ENCODE peak calls at places on chromosomes 6 and 20, in four cellular contexts. One of them, this sample, is unnamed.

GRCh38 chr6:15985354-15985995 is 143.4 kb upstream of the MYLIP start:
- DNase-seq in IMR-90: no peak
- DNase-seq in K562: no peak
- DNase-seq in GM12878: no peak
- DNase-seq in this sample: no peak

GRCh38 chr20:33883164-33883563 is 72.0 kb downstream of the CHMP4B start:
- DNase-seq in IMR-90: no peak
- DNase-seq in K562: no peak
- DNase-seq in GM12878: peak
- DNase-seq in this sample: no peak

GRCh38 chr6:3873051-3873450 is 23.9 kb downstream of the FAM50B start:
- DNase-seq in IMR-90: no peak
- DNase-seq in K562: no peak
- DNase-seq in GM12878: no peak
- DNase-seq in this sample: no peak

GRCh38 chr20:22449115-22449973 is 135.0 kb downstream of the FOXA2 start:
- DNase-seq in IMR-90: no peak
- DNase-seq in K562: no peak
- DNase-seq in GM12878: no peak
- DNase-seq in this sample: no peak

GRCh38 chr6:30101423-30101938 is 11.4 kb downstream of the TRIM31 start:
- DNase-seq in IMR-90: no peak
- DNase-seq in K562: no peak
- DNase-seq in GM12878: no peak
- DNase-seq in this sample: no peak

GRCh38 chr6:147666254-147666653 is 157.8 kb downstream of the SAMD5 start:
- DNase-seq in IMR-90: no peak
- DNase-seq in K562: no peak
- DNase-seq in GM12878: no peak
- DNase-seq in this sample: no peak

GRCh38 chr20:4805663-4806449 is 84.1 kb downstream of the PRND start:
- DNase-seq in IMR-90: no peak
- DNase-seq in K562: no peak
- DNase-seq in GM12878: no peak
- DNase-seq in this sample: no peak

GRCh38 chr6:134683783-134684765 is 265.8 kb downstream of the ALDH8A1 start:
- DNase-seq in IMR-90: peak
- DNase-seq in K562: no peak
- DNase-seq in GM12878: no peak
- DNase-seq in this sample: no peak

GRCh38 chr6:156833755-156834154 is 56.6 kb downstream of the ARID1B start:
- DNase-seq in IMR-90: no peak
- DNase-seq in K562: no peak
- DNase-seq in GM12878: no peak
- DNase-seq in this sample: no peak

GRCh38 chr6:26125015-26125690 is 37.9 kb downstream of the HFE start:
- DNase-seq in IMR-90: no peak
- DNase-seq in K562: peak
- DNase-seq in GM12878: no peak
- DNase-seq in this sample: no peak

GRCh38 chr20:34637245-34638185 is 39.4 kb downstream of the PIGU start:
- DNase-seq in IMR-90: peak
- DNase-seq in K562: no peak
- DNase-seq in GM12878: no peak
- DNase-seq in this sample: peak

GRCh38 chr6:4999586-4999985 is 4.3 kb downstream of the RPP40 start:
- DNase-seq in IMR-90: no peak
- DNase-seq in K562: no peak
- DNase-seq in GM12878: no peak
- DNase-seq in this sample: no peak

GRCh38 chr6:5003604-5004372 is at the start of gene RPP40:
- DNase-seq in IMR-90: peak
- DNase-seq in K562: peak
- DNase-seq in GM12878: peak
- DNase-seq in this sample: peak

GRCh38 chr6:4994741-4995140 is 9.1 kb downstream of the RPP40 start:
- DNase-seq in IMR-90: no peak
- DNase-seq in K562: no peak
- DNase-seq in GM12878: no peak
- DNase-seq in this sample: no peak

GRCh38 chr6:4997862-4998261 is 6.0 kb downstream of the RPP40 start:
- DNase-seq in IMR-90: no peak
- DNase-seq in K562: no peak
- DNase-seq in GM12878: no peak
- DNase-seq in this sample: no peak
- TF ChIP-seq ELK1 in IMR-90: no peak
- TF ChIP-seq ELK1 in K562: no peak
- TF ChIP-seq ELK1 in GM12878: no peak
- TF ChIP-seq ELK1 in this sample: no peak

GRCh38 chr20:6802227-6802626 is 34.7 kb downstream of the BMP2 start:
- DNase-seq in IMR-90: no peak
- DNase-seq in K562: no peak
- DNase-seq in GM12878: no peak
- DNase-seq in this sample: no peak
- TF ChIP-seq ELK1 in IMR-90: no peak
- TF ChIP-seq ELK1 in K562: no peak
- TF ChIP-seq ELK1 in GM12878: no peak
- TF ChIP-seq ELK1 in this sample: no peak

GRCh38 chr20:2249935-2250334 is 45.9 kb upstream of the TGM3 start:
- DNase-seq in IMR-90: no peak
- DNase-seq in K562: no peak
- DNase-seq in GM12878: no peak
- DNase-seq in this sample: no peak
- TF ChIP-seq ELK1 in IMR-90: no peak
- TF ChIP-seq ELK1 in K562: no peak
- TF ChIP-seq ELK1 in GM12878: no peak
- TF ChIP-seq ELK1 in this sample: no peak

DNA sequence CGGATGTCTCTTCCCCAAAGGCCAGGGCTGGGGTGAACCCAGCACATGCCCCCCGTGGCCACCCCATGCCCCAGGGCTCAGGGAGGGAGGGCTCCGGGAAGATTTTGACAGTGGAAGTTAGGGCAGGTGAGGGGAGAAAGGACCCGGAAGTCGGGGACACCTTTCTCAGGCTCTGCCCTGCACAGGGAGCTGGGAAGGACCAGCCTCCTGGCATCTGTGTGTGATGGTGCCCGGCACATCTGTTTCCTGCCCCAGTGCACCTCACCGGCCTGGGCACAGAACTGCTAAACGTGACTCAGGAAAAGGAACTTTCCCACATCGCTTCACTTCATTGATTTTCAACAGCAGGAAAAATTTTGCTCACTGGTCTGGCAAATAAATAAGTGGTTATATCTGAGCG is 141.1 kb upstream of the AFDN start:
- DNase-seq in IMR-90: no peak
- DNase-seq in K562: no peak
- DNase-seq in GM12878: no peak
- DNase-seq in this sample: no peak
- TF ChIP-seq ELK1 in IMR-90: no peak
- TF ChIP-seq ELK1 in K562: no peak
- TF ChIP-seq ELK1 in GM12878: no peak
- TF ChIP-seq ELK1 in this sample: no peak

GRCh38 chr6:153090241-153090930 is 40.7 kb downstream of the RGS17 start:
- DNase-seq in IMR-90: peak
- DNase-seq in K562: no peak
- DNase-seq in GM12878: no peak
- DNase-seq in this sample: peak

GRCh38 chr6:153096792-153097191 is 34.3 kb downstream of the RGS17 start:
- DNase-seq in IMR-90: no peak
- DNase-seq in K562: no peak
- DNase-seq in GM12878: no peak
- DNase-seq in this sample: no peak

GRCh38 chr6:153096031-153096430 is 35.1 kb downstream of the RGS17 start:
- DNase-seq in IMR-90: no peak
- DNase-seq in K562: no peak
- DNase-seq in GM12878: no peak
- DNase-seq in this sample: no peak

GRCh38 chr6:153088796-153089195 is 42.3 kb downstream of the RGS17 start:
- DNase-seq in IMR-90: peak
- DNase-seq in K562: no peak
- DNase-seq in GM12878: no peak
- DNase-seq in this sample: no peak

DNA sequence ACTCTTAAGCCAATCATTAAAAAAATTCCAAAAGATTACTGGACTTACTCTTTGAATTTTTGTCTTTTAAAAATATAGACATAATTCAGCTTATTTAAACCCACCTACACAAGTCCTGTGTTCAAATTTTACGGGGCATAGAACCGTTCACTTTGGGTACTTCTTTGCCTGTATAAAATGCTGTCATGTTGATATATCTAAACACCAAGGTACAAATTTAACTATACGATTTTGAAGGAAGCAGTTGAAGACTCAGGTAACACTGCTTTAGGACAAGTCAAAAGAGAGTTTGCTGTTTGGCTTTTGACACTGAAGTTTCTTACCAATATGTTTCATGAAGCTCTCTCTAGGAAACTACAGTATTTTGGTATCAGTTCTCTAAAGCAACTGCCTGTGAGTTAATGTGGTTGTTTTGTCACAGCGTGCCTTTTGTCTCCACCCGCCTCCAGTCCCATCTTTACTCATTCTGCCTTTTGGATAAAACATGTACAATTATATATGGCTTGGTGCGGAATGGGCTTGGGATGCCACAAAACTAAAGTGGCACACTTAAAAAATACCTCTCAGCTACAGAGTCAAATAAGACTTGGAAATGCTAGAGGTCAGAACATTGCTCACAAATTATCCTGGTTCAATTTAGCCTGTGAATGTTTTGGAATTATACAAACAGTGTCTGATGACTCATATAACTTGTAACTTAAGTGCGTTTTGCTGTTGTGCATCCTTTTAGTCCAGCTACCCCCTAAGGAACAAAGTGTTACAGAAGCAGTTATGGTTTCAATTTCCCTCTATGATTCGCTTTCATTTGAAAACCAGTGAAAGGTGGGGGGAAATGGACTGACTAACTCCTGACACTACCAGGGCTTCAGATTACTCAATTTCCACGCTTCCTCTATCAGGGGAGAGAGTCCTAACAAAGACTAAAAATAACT is 38.7 kb downstream of the RGS17 start:
- DNase-seq in IMR-90: peak
- DNase-seq in K562: no peak
- DNase-seq in GM12878: peak
- DNase-seq in this sample: peak
- TF ChIP-seq ELK1 in IMR-90: no peak
- TF ChIP-seq ELK1 in K562: no peak
- TF ChIP-seq ELK1 in GM12878: no peak
- TF ChIP-seq ELK1 in this sample: no peak

GRCh38 chr6:131744888-131745287 is 34.1 kb upstream of the CTAGE9 start:
- DNase-seq in IMR-90: no peak
- DNase-seq in K562: no peak
- DNase-seq in GM12878: no peak
- DNase-seq in this sample: no peak

GRCh38 chr6:131744432-131744831 is 33.6 kb upstream of the CTAGE9 start:
- DNase-seq in IMR-90: no peak
- DNase-seq in K562: no peak
- DNase-seq in GM12878: no peak
- DNase-seq in this sample: no peak

GRCh38 chr6:131747821-131748353 is 37.1 kb upstream of the CTAGE9 start:
- DNase-seq in IMR-90: no peak
- DNase-seq in K562: no peak
- DNase-seq in GM12878: no peak
- DNase-seq in this sample: no peak

GRCh38 chr6:131749023-131749422 is 38.2 kb upstream of the CTAGE9 start:
- DNase-seq in IMR-90: no peak
- DNase-seq in K562: no peak
- DNase-seq in GM12878: no peak
- DNase-seq in this sample: no peak

GRCh38 chr6:131745476-131745875 is 34.7 kb upstream of the CTAGE9 start:
- DNase-seq in IMR-90: no peak
- DNase-seq in K562: no peak
- DNase-seq in GM12878: no peak
- DNase-seq in this sample: no peak
- TF ChIP-seq ELK1 in IMR-90: no peak
- TF ChIP-seq ELK1 in K562: no peak
- TF ChIP-seq ELK1 in GM12878: no peak
- TF ChIP-seq ELK1 in this sample: no peak

This sample was measured in A549.